ENCODE peak calls at places on chromosomes 2 and 18, in four cellular contexts. E is GM13977, I is tibial nerve, D is body of pancreas. S is an unnamed sample.

GRCh38 chr2:86032861-86033595 is 72.7 kb downstream of the POLR1A start:
- DNase-seq in E (no peak), D (no peak), I (no peak), S (no peak)

GRCh38 chr2:149727927-149728326 is 140.4 kb upstream of the MMADHC start:
- DNase-seq in D (no peak), I (no peak), E (no peak), S (no peak)

GRCh38 chr2:180359522-180360282 is 352.6 kb upstream of the CWC22 start:
- DNase-seq in D (no peak), E (no peak), I (no peak), S (no peak)

GRCh38 chr2:43318791-43319190 is 92.4 kb upstream of the ZFP36L2 start:
- DNase-seq in I (no peak), E (no peak), D (no peak), S (no peak)

GRCh38 chr2:26685943-26686839 is 6.3 kb upstream of the KCNK3 start:
- DNase-seq in E (no peak), D (peak; percentile 69), I (no peak), S (no peak)

GRCh38 chr2:25707927-25708326 is 34.5 kb upstream of the DTNB start:
- DNase-seq in I (no peak), E (no peak), D (no peak), S (no peak)

GRCh38 chr2:44267269-44268258 is 7.7 kb upstream of the SLC3A1 start:
- DNase-seq in E (no peak), I (peak; percentile 9), D (no peak), S (no peak)

GRCh38 chr2:16224298-16225045 is 284.1 kb downstream of the MYCN start:
- DNase-seq in I (no peak), E (no peak), D (no peak), S (no peak)

GRCh38 chr2:139544452-139544851 is 764.3 kb upstream of the NXPH2 start:
- DNase-seq in E (no peak), I (no peak), D (no peak), S (no peak)

GRCh38 chr2:20491739-20492531 is 45.1 kb downstream of the RHOB start:
- DNase-seq in E (no peak), D (no peak), I (no peak), S (no peak)

GRCh38 chr2:152176113-152176714 is 651 bp upstream of the STAM2 start:
- DNase-seq in D (no peak), I (no peak), E (peak; percentile 39), S (no peak)

GRCh38 chr18:42604820-42605219 is 510.7 kb downstream of the RIT2 start:
- DNase-seq in D (no peak), E (no peak), I (no peak), S (no peak)

GRCh38 chr18:25164211-25164836 is 187.6 kb downstream of the ZNF521 start:
- DNase-seq in E (no peak), D (no peak), I (no peak), S (no peak)

GRCh38 chr2:6526093-6526824 is 339.4 kb downstream of the CMPK2 start:
- DNase-seq in D (peak; percentile 53), E (peak; percentile 13), I (no peak), S (no peak)

GRCh38 chr2:158232476-158232875 is 130.8 kb downstream of the UPP2 start:
- DNase-seq in E (no peak), D (no peak), I (no peak), S (no peak)

GRCh38 chr2:136301012-136301411 is 183.1 kb upstream of the CXCR4 start:
- DNase-seq in D (no peak), E (no peak), I (no peak), S (no peak)

GRCh38 chr18:24734058-24734457 is 273.6 kb downstream of the HRH4 start:
- DNase-seq in D (no peak), E (no peak), I (peak; percentile 21), S (no peak)

GRCh38 chr18:49227456-49227855 is 233.0 kb downstream of the DYM start:
- DNase-seq in E (no peak), D (no peak), I (no peak), S (no peak)

GRCh38 chr18:56202567-56203136 is 435.7 kb downstream of the TXNL1 start:
- DNase-seq in D (no peak), I (no peak), E (no peak), S (no peak)

GRCh38 chr2:39996653-39997080 is 217.6 kb upstream of the THUMPD2 start:
- DNase-seq in E (no peak), D (no peak), I (no peak), S (no peak)

GRCh38 chr2:72198532-72199241 is 51.0 kb upstream of the CYP26B1 start:
- DNase-seq in I (no peak), D (no peak), E (no peak), S (no peak)

GRCh38 chr2:216691210-216691741 is 4.1 kb downstream of the IGFBP5 start:
- DNase-seq in D (peak; percentile 66), E (peak; percentile 77), I (peak; percentile 85), S (no peak)

GRCh38 chr2:136058262-136058661 is 59.7 kb downstream of the CXCR4 start:
- DNase-seq in D (no peak), E (no peak), I (no peak), S (no peak)

GRCh38 chr2:28317390-28317789 is 75.3 kb upstream of the FOSL2 start:
- DNase-seq in D (no peak), E (no peak), I (no peak), S (no peak)

GRCh38 chr2:202278036-202278760 is 12.6 kb downstream of the NOP58 start:
- DNase-seq in I (no peak), E (peak; percentile 28), D (no peak), S (no peak)

GRCh38 chr2:179536185-179536584 is 271.6 kb upstream of the SESTD1 start:
- DNase-seq in I (peak; percentile 16), E (no peak), D (no peak), S (no peak)

GRCh38 chr2:164522561-164522981 is 98.7 kb downstream of the GRB14 start:
- DNase-seq in I (no peak), E (no peak), D (no peak), S (no peak)

GRCh38 chr2:237184192-237184922 is 98.7 kb downstream of the COPS8 start:
- DNase-seq in E (no peak), I (peak; percentile 4), D (no peak), S (no peak)

GRCh38 chr2:171320208-171320621 is 113.6 kb downstream of the METTL8 start:
- DNase-seq in I (no peak), E (peak; percentile 30), D (no peak), S (no peak)
- TF ChIP-seq CTCF in I (no peak), E (peak; percentile 44), D (no peak), S (no peak)

GRCh38 chr2:176388886-176389285 is 119.6 kb downstream of the MTX2 start:
- DNase-seq in E (no peak), I (no peak), D (no peak), S (no peak)

GRCh38 chr2:176383100-176383499 is 113.9 kb downstream of the MTX2 start:
- DNase-seq in E (no peak), D (no peak), I (no peak), S (no peak)

GRCh38 chr2:176383836-176384442 is 114.7 kb downstream of the MTX2 start:
- DNase-seq in E (no peak), D (no peak), I (no peak), S (no peak)

GRCh38 chr2:176385219-176385618 is 116.0 kb downstream of the MTX2 start:
- DNase-seq in D (no peak), E (no peak), I (no peak), S (no peak)

DNA sequence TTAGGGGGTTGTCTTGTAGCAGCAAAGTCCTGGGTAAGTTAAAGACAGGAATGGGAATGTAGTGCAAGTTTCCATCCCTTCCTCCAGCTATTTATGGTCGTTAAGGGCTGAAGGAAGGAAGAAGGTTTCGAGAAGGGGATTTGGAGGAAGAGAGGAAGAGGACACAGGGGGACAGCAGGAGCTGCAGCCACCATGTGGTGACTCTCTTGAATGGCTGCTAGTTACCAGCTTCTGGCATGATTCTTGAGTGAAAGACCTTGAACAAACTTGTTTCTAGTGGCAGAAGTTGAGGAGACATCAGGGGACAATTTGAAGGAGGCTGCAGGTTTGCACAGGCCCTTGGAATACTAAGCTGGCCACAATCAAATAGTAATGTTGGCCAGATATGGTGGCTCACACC is 116.6 kb downstream of the MTX2 start:
- DNase-seq in D (no peak), E (no peak), I (no peak), S (no peak)
- TF ChIP-seq CTCF in D (no peak), E (no peak), I (no peak), S (no peak)

GRCh38 chr2:88199912-88200682 is 30.0 kb downstream of the THNSL2 start:
- DNase-seq in E (peak; percentile 40), D (peak; percentile 28), I (peak; percentile 26), S (no peak)

GRCh38 chr2:88197732-88198131 is 27.6 kb downstream of the THNSL2 start:
- DNase-seq in D (no peak), I (no peak), E (no peak), S (no peak)

GRCh38 chr2:88195247-88195646 is 25.1 kb downstream of the THNSL2 start:
- DNase-seq in D (no peak), E (no peak), I (no peak), S (no peak)

GRCh38 chr2:88198308-88198707 is 28.2 kb downstream of the THNSL2 start:
- DNase-seq in D (no peak), E (no peak), I (no peak), S (no peak)

DNA sequence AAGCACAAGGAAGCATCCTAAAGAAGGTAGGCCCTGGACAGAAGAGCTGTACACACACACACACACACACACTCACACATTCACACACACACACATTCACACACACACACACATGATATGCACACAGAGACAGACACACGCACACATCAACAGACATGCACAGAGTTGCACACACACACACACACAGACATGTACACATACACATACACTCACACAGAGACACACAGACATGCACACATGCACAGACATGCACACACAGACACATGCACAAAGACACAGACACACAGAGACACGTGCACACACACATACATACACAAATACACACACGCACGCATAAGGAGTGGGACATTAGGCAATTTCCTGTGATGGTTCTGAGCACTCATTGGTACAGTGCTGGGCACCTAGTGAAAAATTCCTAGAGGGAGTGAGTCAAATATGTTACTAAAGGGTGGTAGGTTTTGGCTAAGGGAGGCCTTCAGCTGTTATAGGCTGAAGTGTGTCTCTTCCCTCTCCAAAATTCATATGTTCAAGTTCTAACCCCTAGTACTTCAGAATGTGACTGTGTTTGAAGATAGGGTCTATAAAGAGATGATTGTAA is 26.4 kb downstream of the THNSL2 start:
- DNase-seq in E (no peak), D (no peak), I (no peak), S (no peak)
- TF ChIP-seq CTCF in E (no peak), D (no peak), I (no peak), S (no peak)

DNA sequence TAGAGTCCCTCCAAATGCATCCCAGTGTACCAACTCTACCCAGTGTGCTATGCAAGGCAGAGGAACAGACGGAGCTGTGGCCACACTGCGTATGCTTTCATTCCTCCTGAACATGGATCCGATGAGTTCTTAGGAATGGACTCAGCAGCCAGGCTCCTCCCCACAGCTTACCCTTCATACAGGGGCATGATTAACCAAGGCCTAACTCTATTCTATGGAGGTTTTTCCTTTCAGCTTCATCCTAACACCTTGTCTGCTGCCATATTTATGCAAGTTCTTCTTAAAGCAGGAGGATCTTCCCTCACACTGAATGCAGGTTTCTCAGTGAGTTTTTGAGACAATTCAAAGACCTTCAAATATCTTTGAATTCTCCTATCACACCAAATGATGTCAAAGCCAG is 222.9 kb downstream of the MYT1L start:
- DNase-seq in E (no peak), D (no peak), I (no peak), S (no peak)
- TF ChIP-seq CTCF in E (no peak), D (no peak), I (no peak), S (no peak)